ENCODE peak calls at places on chromosomes 16 and 17, in nine cellular contexts. M, X, Q, I, U, D, O, E and K are unnamed samples. For H3K27me3 and H3K9me3, the result is how much of the 10 kb centered on the place peaks cover.

GRCh38 chr17:17990282-17990681 is 17.6 kb downstream of the DRC3 start:
- DNase-seq in M (no peak), X (no peak), Q (no peak), I (no peak), U (no peak), D (no peak), O (no peak), E (no peak), K (peak)

GRCh38 chr17:2853722-2854580 is 57.7 kb downstream of the RAP1GAP2 start:
- DNase-seq in M (peak), X (no peak), Q (peak), I (peak), U (no peak), D (peak), O (no peak), E (no peak), K (peak)

GRCh38 chr16:6377956-6378355 is 954.7 kb upstream of the RBFOX1 start:
- DNase-seq in M (no peak), X (no peak), Q (no peak), I (no peak), U (no peak), D (no peak), O (no peak), E (no peak), K (no peak)

GRCh38 chr17:72887917-72888316 is 204.6 kb downstream of the SLC39A11 start:
- DNase-seq in M (no peak), X (no peak), Q (no peak), I (no peak), U (peak), D (no peak), O (no peak), E (no peak), K (no peak)

GRCh38 chr16:50702725-50703124 is 9.3 kb downstream of the NOD2 start:
- DNase-seq in M (no peak), X (no peak), Q (no peak), I (peak), U (no peak), D (no peak), O (no peak), E (no peak), K (no peak)

GRCh38 chr17:37614391-37614790 is 5.2 kb upstream of the SYNRG start:
- DNase-seq in M (no peak), X (no peak), Q (no peak), I (peak), U (peak), D (no peak), O (no peak), E (no peak), K (no peak)

GRCh38 chr17:19410875-19411291 is at the start of gene RNF112:
- DNase-seq in M (no peak), X (no peak), Q (no peak), I (no peak), U (peak), D (peak), O (no peak), E (no peak), K (no peak)

GRCh38 chr16:68786685-68787418 is 49.8 kb downstream of the CDH1 start:
- DNase-seq in M (peak), X (no peak), Q (no peak), I (peak), U (peak), D (no peak), O (no peak), E (no peak), K (peak)

GRCh38 chr17:78665952-78666920 is 89.0 kb upstream of the DNAH17 start:
- DNase-seq in M (peak), X (no peak), Q (no peak), I (no peak), U (no peak), D (peak), O (peak), E (peak), K (no peak)

GRCh38 chr17:17545031-17545820 is 46.3 kb downstream of the PEMT start:
- DNase-seq in M (no peak), X (no peak), Q (no peak), I (peak), U (peak), D (no peak), O (no peak), E (no peak), K (peak)

GRCh38 chr17:3574231-3574630 is 16.6 kb upstream of the TRPV3 start:
- DNase-seq in M (no peak), X (no peak), Q (no peak), I (no peak), U (no peak), D (no peak), O (no peak), E (no peak), K (no peak)

GRCh38 chr17:55996826-55997225 is 156.4 kb upstream of the ANKFN1 start:
- DNase-seq in M (no peak), X (no peak), Q (no peak), I (no peak), U (peak), D (no peak), O (no peak), E (no peak), K (no peak)

GRCh38 chr17:81384929-81385319 is 10.3 kb upstream of the BAHCC1 start:
- DNase-seq in M (no peak), X (no peak), Q (no peak), I (no peak), U (no peak), D (no peak), O (no peak), E (no peak), K (no peak)

GRCh38 chr16:81185416-81185815 is 53.1 kb upstream of the BCO1 start:
- DNase-seq in M (no peak), X (no peak), Q (no peak), I (no peak), U (no peak), D (no peak), O (no peak), E (no peak), K (no peak)

GRCh38 chr16:7423436-7423941 is 90.8 kb downstream of the RBFOX1 start:
- DNase-seq in M (no peak), X (no peak), Q (no peak), I (no peak), U (no peak), D (no peak), O (no peak), E (no peak), K (no peak)

GRCh38 chr16:79163666-79164377 is 436.7 kb downstream of the MAF start:
- DNase-seq in M (peak), X (no peak), Q (no peak), I (no peak), U (no peak), D (no peak), O (no peak), E (no peak), K (peak)

GRCh38 chr16:2857451-2858244 is at the start of gene PRSS22:
- DNase-seq in M (peak), X (no peak), Q (no peak), I (peak), U (peak), D (no peak), O (no peak), E (no peak), K (no peak)

DNA sequence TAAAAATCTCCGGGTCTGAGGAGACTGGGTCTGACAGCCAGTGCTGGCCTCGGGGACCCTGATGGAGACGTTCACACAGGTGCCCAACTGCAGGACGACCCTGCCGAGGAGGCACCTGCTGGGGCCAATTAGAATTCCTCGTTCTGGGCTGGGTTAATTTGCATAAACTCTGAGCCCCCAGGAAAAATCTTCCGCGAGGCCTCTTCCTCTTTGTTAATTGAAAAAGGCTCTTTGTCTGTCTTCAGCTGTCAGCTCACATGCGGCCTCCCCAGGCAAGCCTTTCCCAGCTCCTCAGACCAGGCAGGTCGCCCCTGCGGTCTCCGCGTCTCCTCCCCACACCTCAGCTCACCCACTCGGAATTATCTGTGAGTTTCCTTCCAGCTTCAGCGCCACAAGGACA is 400.2 kb downstream of the SEC14L1 start:
- DNase-seq in M (no peak), X (no peak), Q (no peak), I (no peak), U (no peak), D (no peak), O (no peak), E (no peak), K (no peak)
- H3K4me3 ChIP-seq in M (no peak), X (no peak), Q (no peak), I (no peak), U (no peak), D (no peak), O (no peak), E (no peak), K (no peak)

GRCh38 chr17:4973431-4973830 is 5.8 kb upstream of the SPAG7 start:
- DNase-seq in M (no peak), X (no peak), Q (no peak), I (no peak), U (no peak), D (no peak), O (no peak), E (no peak), K (no peak)

GRCh38 chr17:4980644-4981216 is 6.7 kb downstream of the CAMTA2 start:
- DNase-seq in M (peak), X (no peak), Q (peak), I (no peak), U (peak), D (no peak), O (no peak), E (no peak), K (no peak)

GRCh38 chr17:4972752-4973151 is 5.1 kb upstream of the SPAG7 start:
- DNase-seq in M (no peak), X (no peak), Q (no peak), I (no peak), U (no peak), D (no peak), O (no peak), E (no peak), K (no peak)

GRCh38 chr17:4974064-4974670 is 6.5 kb upstream of the SPAG7 start:
- DNase-seq in M (no peak), X (no peak), Q (no peak), I (no peak), U (no peak), D (peak), O (no peak), E (no peak), K (no peak)

GRCh38 chr17:4978720-4979119 is 8.8 kb downstream of the CAMTA2 start:
- DNase-seq in M (no peak), X (no peak), Q (no peak), I (no peak), U (no peak), D (no peak), O (no peak), E (no peak), K (no peak)
- H3K27me3 ChIP-seq in M (under half), X (under half), Q (under half), I (under half), U (under half), D (under half), O (under half), E (under half), K (under half)

GRCh38 chr16:35687781-35688180 is 2228.4 kb downstream of the TP53TG3F start:
- DNase-seq in M (no peak), X (no peak), Q (no peak), I (no peak), U (no peak), D (no peak), O (no peak), E (no peak), K (no peak)

GRCh38 chr16:35690413-35690812 is 2231.0 kb downstream of the TP53TG3F start:
- DNase-seq in M (no peak), X (no peak), Q (no peak), I (no peak), U (no peak), D (no peak), O (no peak), E (no peak), K (no peak)

GRCh38 chr16:35691057-35691456 is 2231.6 kb downstream of the TP53TG3F start:
- DNase-seq in M (no peak), X (no peak), Q (no peak), I (no peak), U (no peak), D (no peak), O (no peak), E (no peak), K (no peak)

GRCh38 chr16:35689764-35690163 is 2230.4 kb downstream of the TP53TG3F start:
- DNase-seq in M (no peak), X (no peak), Q (no peak), I (no peak), U (no peak), D (no peak), O (no peak), E (no peak), K (no peak)

DNA sequence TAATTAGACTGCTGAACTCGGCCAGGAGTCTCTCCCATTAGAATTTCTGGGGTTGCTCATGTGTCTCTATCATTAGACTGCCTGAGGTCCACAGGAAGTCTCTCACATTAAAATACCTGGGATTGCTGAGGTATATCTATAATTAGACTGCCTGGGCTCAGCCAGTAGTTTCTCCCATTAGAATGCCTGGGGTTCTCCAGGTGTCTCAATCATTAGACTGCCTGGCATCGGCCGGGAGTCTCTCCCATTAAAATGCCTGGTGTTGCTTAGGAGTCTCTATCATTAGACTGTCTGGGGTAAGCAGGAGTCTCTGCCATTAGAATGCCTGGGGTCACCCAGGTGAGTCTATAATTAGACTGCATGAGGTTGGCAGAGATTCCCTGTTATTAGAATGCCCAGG is 2233.4 kb downstream of the TP53TG3F start:
- DNase-seq in M (no peak), X (no peak), Q (no peak), I (no peak), U (no peak), D (no peak), O (no peak), E (no peak), K (no peak)
- H3K9me3 ChIP-seq in M (under half), X (half or more), Q (under half), I (under half), U (under half), D (half or more), O (under half), E (under half), K (under half)

GRCh38 chr17:48604770-48605329 is at the start of gene HOXB6:
- DNase-seq in M (no peak), X (no peak), Q (no peak), I (no peak), U (no peak), D (no peak), O (no peak), E (no peak), K (peak)

GRCh38 chr17:48605991-48606891 is 1.5 kb upstream of the HOXB6 start:
- DNase-seq in M (no peak), X (no peak), Q (no peak), I (no peak), U (no peak), D (no peak), O (no peak), E (no peak), K (no peak)

GRCh38 chr17:48606892-48607241 is 2.1 kb upstream of the HOXB6 start:
- DNase-seq in M (no peak), X (no peak), Q (no peak), I (no peak), U (no peak), D (no peak), O (no peak), E (no peak), K (no peak)

GRCh38 chr17:48603959-48604769 is 622 bp downstream of the HOXB6 start:
- DNase-seq in M (no peak), X (no peak), Q (no peak), I (no peak), U (no peak), D (no peak), O (no peak), E (no peak), K (peak)

DNA sequence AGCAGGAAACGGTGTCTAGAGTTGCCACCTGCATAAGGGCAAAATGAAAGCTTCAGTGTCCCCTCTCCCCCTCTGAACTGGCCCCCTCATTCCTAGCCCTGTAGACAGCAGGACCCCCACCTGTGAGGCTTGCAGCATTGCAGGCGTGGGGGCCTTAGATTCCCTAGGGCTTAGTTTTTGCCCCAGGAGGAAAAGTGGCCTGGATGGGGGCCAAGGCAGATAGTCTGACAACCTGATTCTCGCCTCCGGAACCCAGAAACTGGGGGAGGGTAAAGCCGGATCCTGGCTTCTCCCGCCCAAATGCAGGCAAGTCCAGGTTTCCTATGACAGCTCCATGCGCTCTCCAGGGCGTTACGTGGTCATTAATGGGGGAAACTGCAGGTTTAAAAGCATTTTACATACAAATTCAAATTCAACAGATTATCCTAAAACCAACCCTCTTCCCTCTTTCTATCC is 651 bp upstream of the HOXB6 start:
- DNase-seq in M (no peak), X (no peak), Q (no peak), I (no peak), U (no peak), D (no peak), O (no peak), E (no peak), K (no peak)
- H3K4me3 ChIP-seq in M (no peak), X (no peak), Q (no peak), I (no peak), U (no peak), D (no peak), O (no peak), E (no peak), K (peak)

GRCh38 chr17:50003916-50004315 is 8.9 kb upstream of the DLX3 start:
- DNase-seq in M (no peak), X (no peak), Q (no peak), I (no peak), U (no peak), D (no peak), O (no peak), E (no peak), K (no peak)
- H3K27me3 ChIP-seq in M (under half), X (under half), Q (under half), I (under half), U (under half), D (half or more), O (under half), E (under half), K (under half)

DNA sequence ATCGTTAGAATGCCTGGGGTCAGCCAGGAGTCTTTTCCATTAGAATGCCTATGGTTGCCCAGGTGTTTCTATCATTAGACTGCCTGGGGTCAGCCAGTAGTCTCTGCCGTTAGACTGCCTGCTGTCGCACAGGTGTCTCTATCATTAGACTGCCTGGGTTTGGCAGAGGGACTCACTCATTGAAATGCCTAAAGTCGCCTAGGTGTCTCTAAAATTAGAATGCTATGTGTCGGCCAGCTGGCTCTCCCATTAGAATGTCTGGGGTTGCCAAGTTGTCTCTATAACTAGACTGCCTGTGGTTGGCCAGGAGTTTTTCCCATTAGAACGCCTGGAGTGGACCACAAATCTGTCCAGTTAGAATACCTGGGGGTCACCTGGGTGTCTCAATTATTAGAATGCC is 2266.5 kb downstream of the TP53TG3F start:
- DNase-seq in M (no peak), X (no peak), Q (no peak), I (no peak), U (no peak), D (no peak), O (no peak), E (no peak), K (no peak)
- H3K9me3 ChIP-seq in M (under half), X (half or more), Q (under half), I (under half), U (under half), D (under half), O (under half), E (under half), K (under half)

GRCh38 chr17:50596191-50597037 is 35.9 kb downstream of the CACNA1G start:
- DNase-seq in M (peak), X (no peak), Q (peak), I (no peak), U (no peak), D (no peak), O (no peak), E (no peak), K (no peak)
- H3K4me3 ChIP-seq in M (no peak), X (no peak), Q (no peak), I (no peak), U (no peak), D (no peak), O (no peak), E (no peak), K (no peak)

GRCh38 chr17:44360826-44361225 is 2.8 kb downstream of the FAM171A2 start:
- DNase-seq in M (no peak), X (no peak), Q (peak), I (no peak), U (peak), D (no peak), O (no peak), E (no peak), K (no peak)
- H3K27me3 ChIP-seq in M (under half), X (under half), Q (under half), I (under half), U (under half), D (under half), O (under half), E (under half), K (under half)

GRCh38 chr17:5583426-5584382 is 605 bp downstream of the NLRP1 start:
- DNase-seq in M (no peak), X (no peak), Q (no peak), I (no peak), U (peak), D (peak), O (no peak), E (no peak), K (no peak)
- H3K9me3 ChIP-seq in M (under half), X (under half), Q (under half), I (under half), U (under half), D (under half), O (under half), E (under half), K (under half)